ENCODE peak calls at places on chromosomes 3 and 15, in eight cellular contexts. B is RWPE1, V is CD14-positive monocyte, O is GM13976, U is left lung, T is lower lobe of right lung, Y is neural progenitor cell, R is GM12864. H is an unnamed sample.

GRCh38 chr15:98878172-98878571 is 129.4 kb downstream of the PGPEP1L start:
- DNase-seq in R (no peak), Y (no peak), V (no peak), O (no peak), U (no peak), B (no peak), T (no peak), H (no peak)

GRCh38 chr15:45555914-45556608 is 31.1 kb upstream of the BLOC1S6 start:
- DNase-seq in V (no peak), Y (no peak), B (no peak), T (no peak), U (no peak), O (no peak), R (no peak), H (no peak)

GRCh38 chr15:83435202-83435601 is 11.9 kb upstream of the SH3GL3 start:
- DNase-seq in Y (no peak), V (no peak), R (no peak), B (no peak), U (no peak), T (no peak), O (no peak), H (no peak)

GRCh38 chr15:26020871-26021270 is 157.7 kb upstream of the ATP10A start:
- DNase-seq in V (no peak), R (no peak), Y (no peak), B (no peak), U (no peak), O (no peak), T (no peak), H (no peak)

GRCh38 chr3:60010778-60011177 is 961.0 kb upstream of the CFAP20DC start:
- DNase-seq in U (no peak), B (no peak), O (peak), R (peak), T (no peak), V (no peak), Y (no peak), H (peak)

GRCh38 chr15:67146214-67146613 is 80.8 kb downstream of the SMAD3 start:
- DNase-seq in R (no peak), B (no peak), V (no peak), Y (no peak), O (no peak), T (no peak), U (no peak), H (no peak)

GRCh38 chr3:61645148-61645547 is 83.8 kb downstream of the PTPRG start:
- DNase-seq in U (no peak), V (no peak), B (peak), Y (no peak), T (no peak), R (no peak), O (no peak), H (no peak)

GRCh38 chr15:62118446-62118964 is 46.6 kb downstream of the C2CD4B start:
- DNase-seq in O (no peak), U (no peak), V (no peak), B (no peak), T (no peak), Y (no peak), R (no peak), H (no peak)

GRCh38 chr15:97234841-97235240 is 725.7 kb upstream of the ARRDC4 start:
- DNase-seq in V (no peak), Y (no peak), U (no peak), R (no peak), B (no peak), T (no peak), O (no peak), H (no peak)

GRCh38 chr3:147008886-147009285 is 397.5 kb downstream of the ZIC4 start:
- DNase-seq in T (no peak), V (no peak), R (no peak), O (no peak), B (no peak), U (no peak), Y (no peak), H (no peak)

GRCh38 chr3:137121704-137122314 is 164.0 kb downstream of the IL20RB start:
- DNase-seq in V (no peak), B (peak), R (peak), U (no peak), Y (peak), T (no peak), O (peak), H (peak)

GRCh38 chr3:45554001-45554691 is 40.4 kb upstream of the LIMD1 start:
- DNase-seq in U (no peak), T (no peak), B (no peak), V (peak), R (peak), Y (no peak), O (peak), H (peak)

GRCh38 chr15:29978411-29979382 is 104.1 kb upstream of the GOLGA8J start:
- DNase-seq in T (no peak), B (no peak), R (no peak), Y (no peak), U (no peak), V (no peak), O (no peak), H (no peak)

GRCh38 chr15:90603893-90604292 is 74.2 kb downstream of the CRTC3 start:
- DNase-seq in B (no peak), T (peak), Y (no peak), U (peak), V (no peak), R (no peak), O (no peak), H (no peak)

GRCh38 chr3:10469406-10470119 is 35.8 kb downstream of the ATP2B2 start:
- DNase-seq in U (no peak), O (no peak), B (no peak), T (no peak), Y (peak), R (no peak), V (no peak), H (no peak)

GRCh38 chr15:68187559-68187958 is 17.6 kb downstream of the CALML4 start:
- DNase-seq in Y (no peak), R (no peak), B (peak), U (no peak), V (no peak), O (no peak), T (no peak), H (no peak)

GRCh38 chr3:143307613-143308183 is 188.1 kb downstream of the CHST2 start:
- DNase-seq in T (no peak), R (no peak), B (peak), U (no peak), Y (no peak), O (peak), V (no peak), H (peak)

GRCh38 chr3:34856577-34856976 is 782.7 kb upstream of the ARPP21 start:
- DNase-seq in U (no peak), V (no peak), B (no peak), O (no peak), Y (no peak), T (no peak), R (no peak), H (no peak)

GRCh38 chr3:52879090-52879489 is 18.3 kb downstream of the STIMATE start:
- DNase-seq in T (no peak), O (no peak), U (no peak), B (no peak), Y (no peak), V (no peak), R (no peak), H (no peak)

GRCh38 chr3:51434746-51435323 is 43.8 kb downstream of the RBM15B start:
- DNase-seq in B (peak), Y (peak), U (no peak), T (no peak), O (peak), R (peak), V (no peak), H (peak)

GRCh38 chr3:50251220-50251619 is 15.2 kb downstream of the GNAI2 start:
- DNase-seq in R (no peak), O (no peak), V (no peak), B (peak), Y (no peak), T (no peak), U (no peak), H (no peak)

GRCh38 chr15:91369823-91370222 is 269.8 kb downstream of the SV2B start:
- DNase-seq in T (no peak), V (no peak), B (no peak), Y (no peak), U (no peak), O (no peak), R (no peak), H (no peak)

GRCh38 chr3:74443102-74443501 is 171.4 kb downstream of the CNTN3 start:
- DNase-seq in V (no peak), O (no peak), Y (no peak), B (peak), U (no peak), R (no peak), T (no peak), H (no peak)

GRCh38 chr15:93088200-93088980 is 621 bp downstream of the RGMA start:
- DNase-seq in U (peak), T (no peak), Y (peak), R (no peak), B (peak), O (peak), V (no peak), H (peak)

GRCh38 chr3:106860182-106860581 is 517.1 kb upstream of the CCDC54 start:
- DNase-seq in R (no peak), O (no peak), B (peak), U (no peak), Y (no peak), V (no peak), T (no peak), H (no peak)

GRCh38 chr3:99789322-99789721 is 28.3 kb upstream of the CMSS1 start:
- DNase-seq in T (no peak), R (peak), U (no peak), V (no peak), Y (peak), B (peak), O (peak), H (peak)

GRCh38 chr3:115272036-115272824 is 125.1 kb upstream of the ZBTB20 start:
- DNase-seq in Y (peak), T (no peak), U (no peak), B (peak), R (no peak), V (no peak), O (no peak), H (no peak)

GRCh38 chr15:89114974-89115373 is 26.7 kb downstream of the ABHD2 start:
- DNase-seq in R (no peak), O (no peak), U (no peak), Y (peak), T (no peak), V (no peak), B (no peak), H (no peak)

GRCh38 chr3:77147836-77148578 is 108.1 kb downstream of the ROBO2 start:
- DNase-seq in R (no peak), U (no peak), B (no peak), V (no peak), O (no peak), Y (no peak), T (no peak), H (no peak)

GRCh38 chr3:171374661-171375285 is 85.4 kb downstream of the TNIK start:
- DNase-seq in V (no peak), O (no peak), Y (no peak), B (no peak), U (no peak), R (no peak), T (no peak), H (no peak)

GRCh38 chr15:30991301-30992072 is at the start of gene MTMR10:
- DNase-seq in U (peak), Y (peak), O (peak), T (peak), B (peak), R (no peak), V (peak), H (peak)

GRCh38 chr3:113847664-113848461 is 9.3 kb downstream of the GRAMD1C start:
- DNase-seq in R (no peak), Y (no peak), B (peak), O (no peak), T (no peak), U (no peak), V (no peak), H (no peak)

GRCh38 chr3:37272743-37273142 is 98.4 kb upstream of the LRRFIP2 start:
- DNase-seq in R (no peak), Y (no peak), T (no peak), V (no peak), B (no peak), U (no peak), O (no peak), H (no peak)

GRCh38 chr3:72470899-72471298 is 377.3 kb downstream of the SHQ1 start:
- DNase-seq in T (no peak), Y (no peak), O (no peak), R (no peak), B (no peak), U (no peak), V (no peak), H (no peak)
- TF ChIP-seq CTCF in T (no peak), Y (no peak), O (no peak), R (no peak), B (no peak), U (no peak), V (no peak), H (no peak)

DNA sequence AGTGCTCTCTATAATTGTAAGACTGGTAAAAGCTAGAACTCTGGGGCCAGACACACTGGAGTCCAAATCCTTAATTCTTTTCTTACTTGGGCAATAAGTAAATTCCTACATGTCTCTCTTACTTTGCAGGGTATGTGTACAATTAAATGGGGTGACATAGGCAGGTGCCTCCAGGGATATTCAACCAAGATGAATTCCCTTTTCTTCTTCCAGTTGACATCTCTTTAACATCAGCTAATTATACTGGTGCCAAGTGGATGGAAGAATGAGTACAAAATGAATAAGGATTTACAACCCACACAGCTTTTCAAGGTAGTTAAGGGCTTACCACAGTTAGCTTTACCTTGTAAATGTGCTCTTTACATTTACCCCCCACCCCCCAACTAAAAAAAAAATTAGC is 295.5 kb upstream of the GADL1 start:
- DNase-seq in O (no peak), T (no peak), R (no peak), B (no peak), U (no peak), V (no peak), Y (no peak), H (no peak)
- TF ChIP-seq CTCF in O (no peak), T (no peak), R (no peak), B (no peak), U (no peak), V (no peak), Y (no peak), H (no peak)

DNA sequence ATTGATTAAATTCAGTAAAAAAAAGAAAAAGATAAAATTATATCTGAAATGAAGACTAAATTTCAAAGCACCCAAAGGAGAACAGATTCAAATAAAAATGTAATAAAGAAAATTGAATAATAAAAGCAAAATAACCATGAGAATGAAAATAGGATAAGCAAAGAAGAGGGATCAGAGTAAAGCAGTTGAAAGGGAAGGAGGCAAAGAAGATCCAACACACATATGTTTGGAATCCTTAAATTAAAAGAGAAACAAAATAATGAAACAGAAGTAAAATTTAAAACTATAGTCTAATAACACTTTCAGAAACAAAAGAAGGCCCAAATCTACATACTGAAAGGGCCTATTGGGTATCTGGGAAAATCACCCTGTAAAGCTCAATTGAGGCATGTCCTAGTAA is 32.1 kb downstream of the HACD2 start:
- DNase-seq in Y (no peak), V (no peak), T (no peak), O (no peak), U (no peak), R (no peak), B (no peak), H (no peak)
- TF ChIP-seq CTCF in Y (no peak), V (no peak), T (no peak), O (no peak), U (no peak), R (no peak), B (no peak), H (no peak)

DNA sequence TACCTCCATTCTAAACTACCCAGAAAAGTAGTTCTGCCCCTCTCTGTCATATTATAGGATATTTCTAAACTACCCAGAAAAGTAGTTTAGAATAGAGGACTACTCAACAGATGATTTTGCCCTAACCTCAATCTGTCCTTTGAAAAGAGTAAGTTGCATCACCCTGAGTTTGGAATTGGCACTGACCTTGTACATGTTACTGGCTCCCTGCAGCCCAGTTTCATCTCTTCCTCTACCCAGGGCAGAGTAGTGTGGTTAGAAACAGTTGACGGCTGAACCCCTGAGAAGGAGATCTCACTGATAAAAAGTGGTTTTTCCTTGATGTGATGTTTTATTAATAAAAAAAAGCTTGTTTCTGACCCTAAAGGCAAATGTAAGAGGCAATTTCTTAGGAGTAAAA is 340.5 kb upstream of the NECTIN3 start:
- DNase-seq in T (no peak), Y (no peak), R (no peak), U (no peak), O (no peak), B (no peak), V (no peak), H (no peak)
- TF ChIP-seq CTCF in T (no peak), Y (no peak), R (no peak), U (no peak), O (no peak), B (no peak), V (no peak), H (no peak)

DNA sequence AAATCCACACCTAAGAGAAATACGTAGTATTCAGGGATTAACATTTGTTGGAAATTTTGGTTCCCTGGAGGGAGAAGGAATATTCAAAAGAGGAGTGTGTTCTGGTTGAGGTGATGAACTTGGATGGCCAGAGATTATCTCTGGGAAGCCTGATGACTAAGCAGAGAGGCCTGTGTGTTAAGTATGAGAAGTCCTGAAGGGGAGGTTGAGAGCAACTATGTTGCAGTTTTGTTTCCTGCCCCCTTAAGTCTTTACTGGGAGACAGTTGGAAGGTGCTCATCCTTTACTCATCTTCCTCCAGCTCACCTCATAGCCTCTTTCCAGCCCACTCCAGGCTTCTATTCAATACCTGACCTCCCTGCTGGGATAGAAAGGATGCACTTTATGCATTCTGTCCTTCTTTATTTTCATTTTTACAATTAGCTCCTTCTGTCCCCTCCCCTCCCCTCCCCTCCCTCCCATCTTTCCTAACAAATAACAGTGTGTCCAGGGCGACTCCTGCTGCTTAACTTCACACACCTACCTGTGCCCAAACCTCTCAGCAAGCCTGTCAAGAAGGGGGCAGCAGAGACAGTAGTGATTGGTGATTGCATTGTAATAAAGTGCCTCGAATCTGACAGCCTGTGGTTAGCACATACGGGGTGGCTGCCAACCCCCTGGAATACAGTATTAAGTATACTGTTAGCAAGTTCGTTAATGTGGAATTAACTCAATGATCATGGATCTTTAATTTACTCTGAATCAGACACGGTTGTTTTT is 11.9 kb downstream of the RAP2B start:
- DNase-seq in V (no peak), R (no peak), Y (no peak), O (no peak), T (no peak), U (no peak), B (no peak), H (no peak)
- TF ChIP-seq CTCF in V (no peak), R (no peak), Y (no peak), O (no peak), T (no peak), U (no peak), B (no peak), H (no peak)

GRCh38 chr3:38560284-38560683 is 64.1 kb downstream of the EXOG start:
- DNase-seq in U (no peak), V (peak), T (peak), B (no peak), R (no peak), Y (no peak), O (no peak), H (no peak)
- TF ChIP-seq CTCF in U (no peak), V (no peak), T (no peak), B (no peak), R (peak), Y (no peak), O (no peak), H (no peak)

DNA sequence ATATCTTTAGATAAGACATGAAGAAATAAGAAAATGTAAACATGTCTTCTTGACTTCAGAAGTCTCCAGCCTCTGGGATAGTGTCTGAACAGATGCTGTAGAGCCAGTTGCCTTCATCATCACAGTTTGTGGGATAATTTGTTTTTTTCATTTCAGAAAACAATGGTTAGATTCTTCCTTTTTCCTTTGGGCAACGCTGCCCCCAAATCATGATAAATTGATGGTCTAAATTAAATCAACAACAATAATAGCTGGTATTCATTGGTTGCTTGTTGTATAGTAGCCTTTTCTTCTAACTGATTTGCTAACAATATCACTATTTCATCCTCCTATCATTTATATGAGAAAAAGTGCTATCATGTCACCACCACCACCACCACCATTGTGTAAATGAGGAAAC is 12.6 kb upstream of the SHQ1 start:
- DNase-seq in U (no peak), B (no peak), V (no peak), Y (no peak), R (no peak), T (no peak), O (no peak), H (no peak)
- TF ChIP-seq CTCF in U (no peak), B (no peak), V (no peak), Y (no peak), R (no peak), T (no peak), O (no peak), H (no peak)

H was measured in GM13977.